ENCODE peak calls at places on chromosomes 6 and 20, in seven cellular contexts. H is HT-29; Q is H7; M is HFF-Myc; Y is A549; G is activated CD4-positive, alpha-beta T cell treated with anti-CD3 and anti-CD28 coated beads, Interleukin-2, amount 50 U/mL, for 4 hours; O is naive thymus-derived CD4-positive, alpha-beta T cell. I is an unnamed sample.

GRCh38 chr6:151445482-151445881 is 6.4 kb downstream of the RMND1 start:
- DNase-seq in H (no peak), Q (no peak), M (no peak), Y (no peak), G (no peak), O (no peak), I (no peak)

GRCh38 chr6:3473773-3474172 is 16.9 kb upstream of the SLC22A23 start:
- DNase-seq in H (no peak), Q (no peak), M (peak), Y (no peak), G (no peak), O (no peak), I (no peak)

GRCh38 chr6:153301602-153302001 is 170.5 kb upstream of the RGS17 start:
- DNase-seq in H (no peak), Q (peak), M (no peak), Y (no peak), G (no peak), O (no peak), I (no peak)

GRCh38 chr6:72733045-72733444 is 111.2 kb downstream of the KCNQ5 start:
- DNase-seq in H (no peak), Q (no peak), M (no peak), Y (no peak), G (no peak), O (no peak), I (no peak)

GRCh38 chr6:37142047-37142614 is 27.8 kb upstream of the PIM1 start:
- DNase-seq in H (no peak), Q (no peak), M (no peak), Y (no peak), G (no peak), O (no peak), I (no peak)

GRCh38 chr20:57251344-57251743 is 15.1 kb downstream of the BMP7 start:
- DNase-seq in H (no peak), Q (no peak), M (no peak), Y (no peak), G (no peak), O (no peak), I (no peak)

GRCh38 chr6:30557683-30557981 is 537 bp downstream of the PRR3 start:
- DNase-seq in H (no peak), Q (no peak), M (no peak), Y (no peak), G (no peak), O (no peak), I (no peak)

GRCh38 chr6:37473364-37474095 is 26.2 kb downstream of the CCDC167 start:
- DNase-seq in H (no peak), Q (no peak), M (no peak), Y (no peak), G (no peak), O (no peak), I (no peak)

GRCh38 chr6:79997728-79998127 is 6.7 kb upstream of the TTK start:
- DNase-seq in H (no peak), Q (no peak), M (no peak), Y (no peak), G (no peak), O (no peak), I (no peak)

GRCh38 chr6:125781307-125781868 is 9.4 kb upstream of the NCOA7 start:
- DNase-seq in H (no peak), Q (no peak), M (no peak), Y (no peak), G (peak), O (no peak), I (no peak)